ENCODE peak calls at places on chromosomes 12 and 14, in seven cellular contexts. D is AG04450, U is cardiac muscle cell, R is endothelial cell of umbilical vein, K is HepG2, J is stomach, G is neural progenitor cell. C is an unnamed sample.
A peak's percentile ranks its signal among the peaks of the same experiment; 100 is the strongest.

GRCh38 chr12:49943663-49943945 is 6.9 kb upstream of the AQP2 start:
- DNase-seq in G (no peak), K (no peak), D (no peak), J (no peak), U (no peak), R (no peak), C (no peak)

GRCh38 chr12:50050410-50051280 is 6.8 kb upstream of the ASIC1 start:
- DNase-seq in J (peak; percentile 69), D (no peak), G (peak; percentile 77), R (no peak), K (peak; percentile 46), U (peak; percentile 96), C (no peak)

GRCh38 chr12:78802593-78802992 is 62.0 kb upstream of the SYT1 start:
- DNase-seq in K (no peak), R (no peak), D (peak; percentile 11), U (peak; percentile 38), J (no peak), G (no peak), C (peak; percentile 28)

GRCh38 chr12:77685112-77685511 is 145.6 kb upstream of the NAV3 start:
- DNase-seq in R (peak; percentile 80), U (peak; percentile 86), G (peak; percentile 85), J (peak; percentile 58), D (peak; percentile 62), K (peak; percentile 56), C (peak; percentile 36)

GRCh38 chr14:55245657-55246268 is 25.5 kb upstream of the FBXO34 start:
- DNase-seq in K (peak; percentile 25), G (peak; percentile 38), R (peak; percentile 49), U (peak; percentile 47), D (no peak), J (no peak), C (no peak)

GRCh38 chr14:74469548-74470518 is 23.3 kb downstream of the NPC2 start:
- DNase-seq in J (no peak), K (no peak), D (no peak), U (no peak), R (peak; percentile 52), G (no peak), C (no peak)

GRCh38 chr14:65131176-65131765 is 29.0 kb upstream of the MAX start:
- DNase-seq in G (no peak), R (no peak), K (no peak), J (no peak), U (no peak), D (peak; percentile 39), C (peak; percentile 41)

GRCh38 chr14:100476012-100476822 is 111.0 kb downstream of the BEGAIN start:
- DNase-seq in J (peak; percentile 42), D (peak; percentile 76), U (peak; percentile 51), R (no peak), K (peak; percentile 95), G (no peak), C (peak; percentile 60)

GRCh38 chr12:180445-180844 is 33.5 kb downstream of the SLC6A12 start:
- DNase-seq in K (no peak), G (no peak), D (no peak), R (no peak), U (peak; percentile 47), J (peak; percentile 34), C (no peak)

GRCh38 chr12:6432991-6433390 is 11.8 kb upstream of the CD27 start:
- DNase-seq in K (no peak), D (no peak), J (no peak), U (no peak), R (no peak), G (no peak), C (no peak)

GRCh38 chr14:67567654-67568053 is 32.4 kb downstream of the PIGH start:
- DNase-seq in U (no peak), J (peak; percentile 35), D (no peak), G (no peak), R (no peak), K (no peak), C (no peak)

GRCh38 chr12:112686373-112686772 is 105.2 kb upstream of the RPH3A start:
- DNase-seq in G (no peak), R (peak; percentile 4), K (no peak), J (no peak), D (no peak), U (peak; percentile 8), C (peak; percentile 52)

GRCh38 chr14:75711796-75712211 is 50.8 kb downstream of the TTLL5 start:
- DNase-seq in R (peak; percentile 46), K (peak; percentile 96), U (peak; percentile 84), J (peak; percentile 67), G (peak; percentile 88), D (peak; percentile 34), C (peak; percentile 94)

GRCh38 chr12:5716221-5716620 is 228.8 kb downstream of the ANO2 start:
- DNase-seq in R (peak; percentile 69), U (no peak), J (no peak), K (no peak), D (no peak), G (no peak), C (no peak)

DNA sequence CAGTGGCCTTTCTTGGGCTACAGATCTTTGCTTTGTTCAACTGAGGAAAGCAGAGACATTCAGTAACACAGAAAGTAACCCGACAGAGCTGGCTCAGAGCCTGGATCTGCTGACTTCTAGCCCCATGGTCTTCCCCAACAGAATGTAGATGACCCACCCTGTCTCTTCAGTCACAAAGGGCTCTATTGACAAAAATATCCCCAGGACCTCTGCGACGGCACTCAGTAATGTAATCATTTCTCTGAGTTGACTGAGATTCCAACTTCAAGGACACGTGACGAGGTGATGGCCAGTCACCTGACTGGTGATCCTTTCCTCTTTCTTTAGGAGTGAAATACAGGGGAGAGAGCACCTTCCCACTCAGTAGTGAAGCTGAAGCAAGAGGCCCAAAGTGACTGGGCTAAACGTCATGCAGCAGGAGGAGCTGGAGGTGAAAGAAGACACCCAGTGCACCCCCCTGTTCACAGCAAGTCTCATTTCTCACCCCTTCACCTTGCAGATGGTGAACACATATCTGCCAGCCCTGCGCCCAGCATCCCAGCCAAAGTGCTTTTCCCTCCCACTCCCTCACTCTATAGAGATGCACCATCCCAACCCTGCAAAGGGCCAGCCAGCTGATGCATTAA is 179.2 kb upstream of the EGLN3 start:
- DNase-seq in D (no peak), K (no peak), J (no peak), R (no peak), G (no peak), U (no peak), C (no peak)
- H3K27ac ChIP-seq in D (no peak overlapping the region), K (no peak overlapping the region), J (no peak overlapping the region), R (no peak overlapping the region), G (no peak overlapping the region), U (no peak overlapping the region), C (no peak overlapping the region)

GRCh38 chr12:54038260-54038759 is 5.5 kb downstream of the HOXC5 start:
- DNase-seq in R (no peak), D (no peak), J (no peak), U (no peak), G (peak; percentile 1), K (no peak), C (no peak)

GRCh38 chr12:54035561-54036377 is 2.9 kb downstream of the HOXC5 start:
- DNase-seq in R (no peak), J (no peak), D (no peak), U (no peak), K (no peak), G (no peak), C (no peak)

GRCh38 chr12:54034784-54035310 is 2.0 kb downstream of the HOXC5 start:
- DNase-seq in K (no peak), D (no peak), G (no peak), U (no peak), J (no peak), R (no peak), C (no peak)

GRCh38 chr12:54037360-54038259 is 4.8 kb downstream of the HOXC5 start:
- DNase-seq in J (no peak), K (no peak), R (no peak), D (no peak), U (no peak), G (no peak), C (no peak)

DNA sequence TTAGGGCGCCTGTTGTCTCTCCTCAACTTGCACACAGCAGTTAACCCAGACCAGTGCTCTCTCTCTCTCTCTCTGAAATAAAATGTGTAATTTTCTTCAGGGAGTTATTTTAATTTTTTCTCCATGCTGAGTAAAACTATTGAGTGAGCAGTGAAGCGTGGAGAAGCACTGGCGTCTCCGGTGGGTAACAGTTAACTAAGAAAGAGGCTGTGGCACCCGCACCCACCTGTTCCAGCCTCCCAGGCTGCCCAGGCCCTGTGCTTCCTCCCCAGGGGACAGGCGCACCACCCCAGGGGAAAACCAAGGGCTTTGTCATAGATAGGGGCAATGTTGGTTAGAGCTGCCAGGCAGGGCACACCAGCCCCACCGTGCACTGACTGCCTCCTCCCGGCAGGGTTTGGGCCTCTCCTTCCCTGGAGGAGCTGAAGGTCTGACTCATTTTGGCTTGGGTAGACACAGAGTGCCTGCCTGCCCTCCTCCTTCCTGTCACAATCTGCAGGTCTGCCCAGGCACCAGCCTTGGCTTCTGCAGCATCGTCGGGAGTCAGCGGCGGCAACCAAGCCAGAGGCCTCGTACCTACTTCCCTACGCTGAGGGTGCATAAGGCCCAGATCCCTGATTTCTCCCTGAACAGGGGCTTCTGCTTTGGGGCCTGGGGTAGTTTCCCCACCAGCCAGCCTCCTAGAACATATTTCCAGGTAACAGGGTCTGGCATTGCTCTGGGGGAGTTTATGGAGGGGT is 3.9 kb downstream of the HOXC5 start:
- DNase-seq in R (no peak), U (no peak), D (no peak), G (no peak), J (no peak), K (no peak), C (no peak)
- TF ChIP-seq CTCF in R (no peak), U (no peak), D (no peak), G (no peak), J (no peak), K (no peak), C (no peak)

DNA sequence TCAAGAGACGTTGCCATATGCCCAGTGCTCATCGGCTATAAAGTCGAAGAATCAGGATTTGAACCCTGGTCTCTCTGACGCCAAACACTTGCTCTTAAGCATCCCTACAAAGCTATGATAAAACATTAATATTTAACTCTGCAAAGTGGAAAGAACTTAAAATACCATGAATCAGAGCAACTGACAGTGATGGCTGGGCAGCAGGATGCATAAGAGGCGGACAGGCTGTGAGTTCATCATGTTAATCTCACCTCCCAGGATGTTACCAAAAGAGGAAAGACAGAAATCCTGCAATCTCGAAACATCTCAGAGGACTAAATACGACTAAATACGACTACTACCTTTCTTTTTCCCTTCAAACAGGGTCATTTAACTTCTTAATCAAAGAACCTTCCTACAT is 5.8 kb downstream of the DICER1 start:
- DNase-seq in G (no peak), K (no peak), J (no peak), R (no peak), U (no peak), D (no peak), C (no peak)
- H3K27ac ChIP-seq in G (no peak overlapping the region), K (no peak overlapping the region), J (no peak overlapping the region), R (no peak overlapping the region), U (no peak overlapping the region), D (no peak overlapping the region), C (no peak overlapping the region)

DNA sequence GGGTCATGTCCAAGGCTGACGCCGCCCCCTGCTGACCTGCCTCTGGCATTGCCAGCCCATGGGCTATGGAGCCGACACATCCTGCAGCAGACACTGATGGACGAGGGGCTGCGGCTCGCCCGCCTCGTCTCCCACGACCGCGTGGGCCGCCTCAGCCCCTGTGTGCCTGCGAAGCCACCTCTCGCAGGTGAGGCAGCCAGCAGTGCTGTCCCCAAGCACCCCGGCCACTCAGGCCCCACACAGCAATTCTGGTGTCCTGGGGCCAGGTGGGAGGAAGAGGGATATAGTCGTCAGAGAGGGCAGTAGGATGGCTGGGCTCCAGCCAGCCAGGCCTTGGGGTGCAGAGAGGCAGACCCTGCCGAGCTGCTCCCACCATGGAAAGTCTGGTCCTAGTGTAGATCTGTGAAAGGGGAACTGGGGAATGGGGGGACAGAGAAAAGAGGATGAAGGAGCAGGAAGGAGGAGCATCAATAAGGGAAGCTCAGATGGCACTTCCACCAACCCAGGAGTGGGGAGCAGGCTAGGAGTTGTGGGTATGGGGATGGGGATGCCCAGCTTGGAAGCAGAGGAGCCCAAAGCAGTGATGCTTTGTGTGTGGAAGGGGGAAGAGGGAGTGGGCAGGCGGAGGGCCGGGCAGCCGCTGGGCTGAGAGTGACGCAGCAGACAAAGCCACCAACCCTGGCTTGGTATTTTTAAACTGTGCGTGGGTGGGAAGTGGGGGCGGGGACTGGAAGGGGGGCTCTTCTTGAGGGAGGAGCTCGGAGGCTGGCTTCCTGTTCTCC is 4.7 kb downstream of the NAB2 start:
- DNase-seq in U (peak; percentile 93), D (peak; percentile 79), G (peak; percentile 70), K (no peak), R (peak; percentile 38), J (peak; percentile 55), C (peak; percentile 83)
- TF ChIP-seq CTCF in U (peak; percentile 59), D (peak; percentile 63), G (peak; percentile 63), K (peak; percentile 86), R (peak; percentile 50), J (peak; percentile 55), C (no peak)